ENCODE peak calls at places on chromosomes 7 and 10, in five cellular contexts. One of them, this sample, is unnamed. For H3K4me1, the result is how much of the 10 kb centered on the place peaks cover.

GRCh38 chr7:37315752-37316711 is 132.6 kb downstream of the ELMO1 start:
- DNase-seq in endothelial cell of umbilical vein: no peak
- DNase-seq in uterus: no peak
- DNase-seq in right lobe of liver: no peak
- DNase-seq in spleen: no peak
- DNase-seq in this sample: no peak

GRCh38 chr7:43871064-43871463 is 1.7 kb upstream of the MRPS24 start:
- DNase-seq in endothelial cell of umbilical vein: no peak
- DNase-seq in uterus: no peak
- DNase-seq in right lobe of liver: no peak
- DNase-seq in spleen: peak
- DNase-seq in this sample: no peak

GRCh38 chr10:29689001-29689400 is 54.2 kb upstream of the SVIL start:
- DNase-seq in endothelial cell of umbilical vein: peak
- DNase-seq in uterus: no peak
- DNase-seq in right lobe of liver: no peak
- DNase-seq in spleen: no peak
- DNase-seq in this sample: no peak

GRCh38 chr7:105826143-105826542 is 50.3 kb downstream of the ATXN7L1 start:
- DNase-seq in endothelial cell of umbilical vein: no peak
- DNase-seq in uterus: no peak
- DNase-seq in right lobe of liver: no peak
- DNase-seq in spleen: no peak
- DNase-seq in this sample: peak

GRCh38 chr7:155333346-155334234 is 35.9 kb downstream of the INSIG1 start:
- DNase-seq in endothelial cell of umbilical vein: no peak
- DNase-seq in uterus: no peak
- DNase-seq in right lobe of liver: no peak
- DNase-seq in spleen: no peak
- DNase-seq in this sample: no peak

GRCh38 chr7:47783456-47784240 is 164.6 kb downstream of the PKD1L1 start:
- DNase-seq in endothelial cell of umbilical vein: peak
- DNase-seq in uterus: peak
- DNase-seq in right lobe of liver: no peak
- DNase-seq in spleen: no peak
- DNase-seq in this sample: peak

GRCh38 chr7:116524609-116525297 is at the start of gene CAV1:
- DNase-seq in endothelial cell of umbilical vein: peak
- DNase-seq in uterus: peak
- DNase-seq in right lobe of liver: peak
- DNase-seq in spleen: peak
- DNase-seq in this sample: peak

GRCh38 chr7:3089493-3089892 is 45.8 kb upstream of the CARD11 start:
- DNase-seq in endothelial cell of umbilical vein: peak
- DNase-seq in uterus: no peak
- DNase-seq in right lobe of liver: no peak
- DNase-seq in spleen: no peak
- DNase-seq in this sample: no peak

GRCh38 chr10:131702521-131703356 is 198.1 kb upstream of the PPP2R2D start:
- DNase-seq in endothelial cell of umbilical vein: no peak
- DNase-seq in uterus: peak
- DNase-seq in right lobe of liver: no peak
- DNase-seq in spleen: peak
- DNase-seq in this sample: peak

GRCh38 chr10:12394236-12395033 is 45.1 kb downstream of the CAMK1D start:
- DNase-seq in endothelial cell of umbilical vein: no peak
- DNase-seq in uterus: no peak
- DNase-seq in right lobe of liver: no peak
- DNase-seq in spleen: no peak
- DNase-seq in this sample: no peak

DNA sequence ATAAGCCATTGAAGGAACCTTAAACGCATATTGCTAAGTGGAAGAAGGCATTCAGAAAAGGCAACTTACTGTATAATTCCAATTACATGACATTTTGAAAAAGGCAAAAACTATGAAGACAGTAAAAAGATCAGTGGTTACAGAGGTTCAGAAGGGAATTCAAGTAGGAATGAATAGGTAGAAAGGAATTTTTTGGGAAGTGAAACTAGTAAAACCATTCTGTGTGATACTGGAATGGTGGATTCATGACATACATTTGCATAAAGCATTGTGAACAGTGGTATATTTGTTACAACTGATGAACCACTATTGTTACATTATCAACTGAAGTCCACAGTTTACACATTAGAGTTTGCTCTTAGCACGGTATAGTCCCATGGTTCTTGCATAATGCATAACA is 114.2 kb upstream of the GPR22 start:
- DNase-seq in endothelial cell of umbilical vein: no peak
- DNase-seq in uterus: no peak
- DNase-seq in right lobe of liver: no peak
- DNase-seq in spleen: no peak
- DNase-seq in this sample: no peak
- TF ChIP-seq CTCF in endothelial cell of umbilical vein: no peak
- TF ChIP-seq CTCF in uterus: no peak
- TF ChIP-seq CTCF in right lobe of liver: no peak
- TF ChIP-seq CTCF in spleen: no peak
- TF ChIP-seq CTCF in this sample: no peak

GRCh38 chr10:133515471-133515870 is 11.7 kb upstream of the CYP2E1 start:
- DNase-seq in endothelial cell of umbilical vein: no peak
- DNase-seq in uterus: no peak
- DNase-seq in right lobe of liver: no peak
- DNase-seq in spleen: no peak
- DNase-seq in this sample: no peak

GRCh38 chr10:133516072-133516471 is 11.1 kb upstream of the CYP2E1 start:
- DNase-seq in endothelial cell of umbilical vein: no peak
- DNase-seq in uterus: no peak
- DNase-seq in right lobe of liver: no peak
- DNase-seq in spleen: no peak
- DNase-seq in this sample: no peak

GRCh38 chr10:133523631-133524203 is 3.4 kb upstream of the CYP2E1 start:
- DNase-seq in endothelial cell of umbilical vein: no peak
- DNase-seq in uterus: no peak
- DNase-seq in right lobe of liver: no peak
- DNase-seq in spleen: no peak
- DNase-seq in this sample: no peak

GRCh38 chr10:133525444-133525843 is 1.7 kb upstream of the CYP2E1 start:
- DNase-seq in endothelial cell of umbilical vein: no peak
- DNase-seq in uterus: no peak
- DNase-seq in right lobe of liver: no peak
- DNase-seq in spleen: no peak
- DNase-seq in this sample: no peak

GRCh38 chr10:133520193-133520738 is 6.9 kb upstream of the CYP2E1 start:
- DNase-seq in endothelial cell of umbilical vein: peak
- DNase-seq in uterus: peak
- DNase-seq in right lobe of liver: peak
- DNase-seq in spleen: peak
- DNase-seq in this sample: peak
- TF ChIP-seq POLR2A in endothelial cell of umbilical vein: no peak
- TF ChIP-seq POLR2A in uterus: no peak
- TF ChIP-seq POLR2A in right lobe of liver: peak
- TF ChIP-seq POLR2A in spleen: no peak
- TF ChIP-seq POLR2A in this sample: no peak

GRCh38 chr7:150400779-150401423 is 21.8 kb downstream of the ZNF775 start:
- DNase-seq in endothelial cell of umbilical vein: no peak
- DNase-seq in uterus: no peak
- DNase-seq in right lobe of liver: no peak
- DNase-seq in spleen: no peak
- DNase-seq in this sample: no peak

GRCh38 chr7:150398965-150399320 is 19.8 kb downstream of the ZNF775 start:
- DNase-seq in endothelial cell of umbilical vein: no peak
- DNase-seq in uterus: no peak
- DNase-seq in right lobe of liver: no peak
- DNase-seq in spleen: no peak
- DNase-seq in this sample: peak

GRCh38 chr7:150401424-150401790 is 22.3 kb downstream of the ZNF775 start:
- DNase-seq in endothelial cell of umbilical vein: no peak
- DNase-seq in uterus: no peak
- DNase-seq in right lobe of liver: no peak
- DNase-seq in spleen: no peak
- DNase-seq in this sample: no peak

GRCh38 chr7:150399421-150399820 is 20.3 kb downstream of the ZNF775 start:
- DNase-seq in endothelial cell of umbilical vein: no peak
- DNase-seq in uterus: no peak
- DNase-seq in right lobe of liver: no peak
- DNase-seq in spleen: no peak
- DNase-seq in this sample: no peak

GRCh38 chr7:150399861-150400778 is 21.0 kb downstream of the ZNF775 start:
- DNase-seq in endothelial cell of umbilical vein: no peak
- DNase-seq in uterus: no peak
- DNase-seq in right lobe of liver: no peak
- DNase-seq in spleen: no peak
- DNase-seq in this sample: peak
- H3K4me1 ChIP-seq in endothelial cell of umbilical vein: under half
- H3K4me1 ChIP-seq in uterus: under half
- H3K4me1 ChIP-seq in right lobe of liver: under half
- H3K4me1 ChIP-seq in spleen: under half
- H3K4me1 ChIP-seq in this sample: under half

GRCh38 chr10:91514684-91515253 is 104.6 kb downstream of the HECTD2 start:
- DNase-seq in endothelial cell of umbilical vein: no peak
- DNase-seq in uterus: no peak
- DNase-seq in right lobe of liver: no peak
- DNase-seq in spleen: no peak
- DNase-seq in this sample: no peak
- TF ChIP-seq CTCF in endothelial cell of umbilical vein: no peak
- TF ChIP-seq CTCF in uterus: no peak
- TF ChIP-seq CTCF in right lobe of liver: no peak
- TF ChIP-seq CTCF in spleen: no peak
- TF ChIP-seq CTCF in this sample: no peak

GRCh38 chr7:90446137-90446899 is 23.1 kb upstream of the PTTG1IP2 start:
- DNase-seq in endothelial cell of umbilical vein: no peak
- DNase-seq in uterus: no peak
- DNase-seq in right lobe of liver: no peak
- DNase-seq in spleen: no peak
- DNase-seq in this sample: no peak

GRCh38 chr7:90445633-90446032 is 23.8 kb upstream of the PTTG1IP2 start:
- DNase-seq in endothelial cell of umbilical vein: peak
- DNase-seq in uterus: no peak
- DNase-seq in right lobe of liver: no peak
- DNase-seq in spleen: no peak
- DNase-seq in this sample: no peak
- TF ChIP-seq POLR2A in endothelial cell of umbilical vein: no peak
- TF ChIP-seq POLR2A in uterus: no peak
- TF ChIP-seq POLR2A in right lobe of liver: no peak
- TF ChIP-seq POLR2A in spleen: no peak
- TF ChIP-seq POLR2A in this sample: no peak

DNA sequence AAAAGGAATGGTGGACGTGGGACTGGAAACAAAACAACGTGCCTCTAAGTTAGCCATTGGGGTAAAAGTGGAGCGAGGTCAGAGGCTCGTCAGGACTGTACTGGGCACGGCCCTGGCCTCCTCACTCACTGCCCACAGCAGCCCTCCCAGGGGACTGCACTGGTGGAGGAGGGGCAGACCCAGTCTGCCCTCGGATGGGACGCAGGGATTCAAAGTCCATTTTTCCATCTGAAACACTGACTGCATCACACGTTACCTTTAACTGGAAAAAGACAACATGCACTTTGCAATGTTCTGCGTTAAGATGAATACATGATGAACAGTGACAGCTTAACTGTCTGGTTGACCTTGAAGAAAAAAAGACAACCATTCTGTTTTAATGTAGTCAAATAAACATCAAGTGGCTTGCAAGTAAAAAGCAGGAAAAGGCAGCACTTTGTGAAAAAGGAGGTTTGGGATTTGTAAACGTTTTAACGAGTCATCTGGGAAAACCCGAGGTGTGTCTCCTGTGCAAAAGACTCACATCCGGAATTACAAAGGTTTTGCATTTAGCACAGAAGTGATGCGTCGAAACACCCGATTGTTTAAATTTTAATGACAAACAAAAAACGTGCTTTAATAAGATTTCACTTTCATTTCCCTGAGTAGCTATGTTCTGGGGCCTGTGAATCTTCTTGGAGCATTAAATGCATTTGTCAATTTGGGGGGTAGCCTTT is 18.8 kb downstream of the KLF6 start:
- DNase-seq in endothelial cell of umbilical vein: no peak
- DNase-seq in uterus: no peak
- DNase-seq in right lobe of liver: no peak
- DNase-seq in spleen: no peak
- DNase-seq in this sample: no peak
- H3K4me1 ChIP-seq in endothelial cell of umbilical vein: under half
- H3K4me1 ChIP-seq in uterus: under half
- H3K4me1 ChIP-seq in right lobe of liver: under half
- H3K4me1 ChIP-seq in spleen: under half
- H3K4me1 ChIP-seq in this sample: under half

GRCh38 chr10:102310356-102311024 is 65.2 kb downstream of the GBF1 start:
- DNase-seq in endothelial cell of umbilical vein: peak
- DNase-seq in uterus: no peak
- DNase-seq in right lobe of liver: no peak
- DNase-seq in spleen: no peak
- DNase-seq in this sample: no peak
- TF ChIP-seq CTCF in endothelial cell of umbilical vein: no peak
- TF ChIP-seq CTCF in uterus: no peak
- TF ChIP-seq CTCF in right lobe of liver: no peak
- TF ChIP-seq CTCF in spleen: no peak
- TF ChIP-seq CTCF in this sample: no peak

GRCh38 chr7:80642871-80643270 is 4.4 kb downstream of the CD36 start:
- DNase-seq in endothelial cell of umbilical vein: no peak
- DNase-seq in uterus: no peak
- DNase-seq in right lobe of liver: no peak
- DNase-seq in spleen: no peak
- DNase-seq in this sample: no peak

GRCh38 chr7:80643336-80643925 is 5.0 kb downstream of the CD36 start:
- DNase-seq in endothelial cell of umbilical vein: no peak
- DNase-seq in uterus: no peak
- DNase-seq in right lobe of liver: no peak
- DNase-seq in spleen: no peak
- DNase-seq in this sample: no peak

GRCh38 chr7:80644054-80644453 is 5.6 kb downstream of the CD36 start:
- DNase-seq in endothelial cell of umbilical vein: no peak
- DNase-seq in uterus: no peak
- DNase-seq in right lobe of liver: no peak
- DNase-seq in spleen: no peak
- DNase-seq in this sample: no peak

GRCh38 chr7:80648201-80648600 is 9.8 kb downstream of the CD36 start:
- DNase-seq in endothelial cell of umbilical vein: no peak
- DNase-seq in uterus: no peak
- DNase-seq in right lobe of liver: no peak
- DNase-seq in spleen: no peak
- DNase-seq in this sample: no peak

GRCh38 chr7:80646088-80646961 is 7.9 kb downstream of the CD36 start:
- DNase-seq in endothelial cell of umbilical vein: no peak
- DNase-seq in uterus: no peak
- DNase-seq in right lobe of liver: no peak
- DNase-seq in spleen: no peak
- DNase-seq in this sample: no peak
- TF ChIP-seq POLR2A in endothelial cell of umbilical vein: no peak
- TF ChIP-seq POLR2A in uterus: no peak
- TF ChIP-seq POLR2A in right lobe of liver: no peak
- TF ChIP-seq POLR2A in spleen: no peak
- TF ChIP-seq POLR2A in this sample: no peak

This sample was measured in adrenal gland.